ENCODE peak calls at places on chromosomes 12 and 14, in six cellular contexts. Y, T, N, J, Q and L are unnamed samples.

GRCh38 chr12:106586803-106587684 is 4.2 kb downstream of the RFX4 start:
- DNase-seq in Y (no peak), T (no peak), N (no peak), J (peak; percentile 25), Q (peak; percentile 42), L (no peak)

GRCh38 chr12:66252771-66253170 is 49.5 kb upstream of the HELB start:
- DNase-seq in Y (no peak), T (no peak), N (no peak), J (no peak), Q (no peak), L (no peak)

GRCh38 chr14:104554088-104554607 is 25.4 kb upstream of the C14orf180 start:
- DNase-seq in Y (no peak), T (peak; percentile 45), N (no peak), J (no peak), Q (no peak), L (no peak)

GRCh38 chr12:56042430-56043203 is 899 bp downstream of the RPS26 start:
- DNase-seq in Y (no peak), T (no peak), N (peak; percentile 50), J (no peak), Q (no peak), L (no peak)

GRCh38 chr12:48281811-48282210 is 68.9 kb downstream of the ZNF641 start:
- DNase-seq in Y (no peak), T (no peak), N (no peak), J (no peak), Q (no peak), L (no peak)

GRCh38 chr14:32345311-32345771 is 16.2 kb downstream of the AKAP6 start:
- DNase-seq in Y (no peak), T (no peak), N (no peak), J (no peak), Q (no peak), L (no peak)

GRCh38 chr14:104443391-104444158 is 136.0 kb upstream of the C14orf180 start:
- DNase-seq in Y (no peak), T (no peak), N (no peak), J (no peak), Q (no peak), L (no peak)

GRCh38 chr14:103849151-103850013 is 2.0 kb upstream of the PPP1R13B start:
- DNase-seq in Y (no peak), T (no peak), N (no peak), J (no peak), Q (no peak), L (no peak)

GRCh38 chr12:45726594-45727300 is 2.8 kb upstream of the ARID2 start:
- DNase-seq in Y (peak; percentile 21), T (peak; percentile 65), N (peak; percentile 52), J (peak; percentile 79), Q (peak; percentile 54), L (no peak)

GRCh38 chr14:55609681-55610080 is 29.7 kb downstream of the KTN1 start:
- DNase-seq in Y (no peak), T (no peak), N (no peak), J (no peak), Q (peak; percentile 14), L (no peak)

GRCh38 chr12:11348439-11348838 is 38.2 kb upstream of the PRB4 start:
- DNase-seq in Y (no peak), T (no peak), N (no peak), J (no peak), Q (no peak), L (no peak)

GRCh38 chr12:44157359-44157758 is 321.5 kb downstream of the TMEM117 start:
- DNase-seq in Y (no peak), T (no peak), N (no peak), J (no peak), Q (no peak), L (no peak)

GRCh38 chr12:114888458-114888857 is 204.5 kb upstream of the TBX3 start:
- DNase-seq in Y (no peak), T (no peak), N (peak; percentile 21), J (no peak), Q (peak; percentile 43), L (no peak)

GRCh38 chr12:2902287-2902880 is 11.7 kb downstream of the TULP3 start:
- DNase-seq in Y (no peak), T (no peak), N (peak; percentile 25), J (peak; percentile 98), Q (no peak), L (no peak)

GRCh38 chr12:121033625-121034349 is 5.3 kb downstream of the OASL start:
- DNase-seq in Y (no peak), T (no peak), N (peak; percentile 49), J (no peak), Q (peak; percentile 92), L (no peak)

GRCh38 chr12:84038241-84038640 is 874.4 kb downstream of the SLC6A15 start:
- DNase-seq in Y (no peak), T (no peak), N (no peak), J (no peak), Q (peak; percentile 21), L (no peak)

GRCh38 chr12:46983959-46984833 is 95.2 kb upstream of the PCED1B start:
- DNase-seq in Y (peak; percentile 38), T (no peak), N (peak; percentile 41), J (no peak), Q (peak; percentile 62), L (no peak)

GRCh38 chr12:27237790-27238771 is 6.0 kb upstream of the STK38L start:
- DNase-seq in Y (no peak), T (no peak), N (no peak), J (no peak), Q (no peak), L (no peak)

GRCh38 chr12:66063976-66064375 is 66.6 kb downstream of the LLPH start:
- DNase-seq in Y (no peak), T (no peak), N (no peak), J (no peak), Q (no peak), L (no peak)

GRCh38 chr14:53002576-53002975 is 51.7 kb upstream of the FERMT2 start:
- DNase-seq in Y (no peak), T (no peak), N (no peak), J (no peak), Q (peak; percentile 51), L (no peak)

GRCh38 chr12:2841056-2841455 is 6.2 kb upstream of the NRIP2 start:
- DNase-seq in Y (no peak), T (no peak), N (no peak), J (peak; percentile 62), Q (no peak), L (no peak)

GRCh38 chr12:101076940-101077351 is 133.1 kb downstream of the SLC5A8 start:
- DNase-seq in Y (no peak), T (no peak), N (no peak), J (no peak), Q (peak; percentile 36), L (no peak)

GRCh38 chr14:54673193-54674121 is 106.5 kb downstream of the SAMD4A start:
- DNase-seq in Y (peak; percentile 18), T (no peak), N (no peak), J (peak; percentile 14), Q (no peak), L (no peak)

GRCh38 chr14:38505221-38506095 is 249.6 kb upstream of the CLEC14A start:
- DNase-seq in Y (no peak), T (no peak), N (no peak), J (no peak), Q (no peak), L (no peak)

GRCh38 chr14:61584258-61584657 is 111.1 kb upstream of the HIF1A start:
- DNase-seq in Y (no peak), T (no peak), N (no peak), J (no peak), Q (peak; percentile 90), L (no peak)

GRCh38 chr14:58296731-58297130 is 1.6 kb upstream of the ARID4A start:
- DNase-seq in Y (no peak), T (no peak), N (no peak), J (no peak), Q (no peak), L (no peak)

GRCh38 chr14:95245334-95245733 is 74.4 kb downstream of the CLMN start:
- DNase-seq in Y (no peak), T (no peak), N (no peak), J (no peak), Q (no peak), L (no peak)

GRCh38 chr12:106801830-106802561 is 27.5 kb downstream of the RIC8B start:
- DNase-seq in Y (no peak), T (no peak), N (no peak), J (no peak), Q (no peak), L (no peak)

GRCh38 chr12:10190558-10191388 is 11.9 kb downstream of the TMEM52B start:
- DNase-seq in Y (peak; percentile 74), T (no peak), N (peak; percentile 46), J (peak; percentile 23), Q (peak; percentile 48), L (peak; percentile 7)

GRCh38 chr12:47591387-47591786 is 114.4 kb downstream of the RPAP3 start:
- DNase-seq in Y (no peak), T (no peak), N (no peak), J (no peak), Q (no peak), L (no peak)

GRCh38 chr14:101241807-101242278 is 319.5 kb upstream of the DIO3 start:
- DNase-seq in Y (no peak), T (no peak), N (no peak), J (no peak), Q (peak; percentile 52), L (no peak)

GRCh38 chr14:55265197-55265596 is 6.0 kb upstream of the FBXO34 start:
- DNase-seq in Y (no peak), T (no peak), N (no peak), J (no peak), Q (no peak), L (no peak)

GRCh38 chr14:31205681-31206535 is 1.7 kb downstream of the HECTD1 start:
- DNase-seq in Y (peak; percentile 17), T (no peak), N (no peak), J (peak; percentile 19), Q (peak; percentile 23), L (no peak)

GRCh38 chr12:85190728-85191127 is 89.3 kb upstream of the ALX1 start:
- DNase-seq in Y (no peak), T (no peak), N (no peak), J (no peak), Q (no peak), L (no peak)

GRCh38 chr14:104363891-104364760 is 215.4 kb upstream of the C14orf180 start:
- DNase-seq in Y (no peak), T (peak; percentile 10), N (no peak), J (no peak), Q (no peak), L (no peak)

GRCh38 chr12:230925-231671 is 17.1 kb upstream of the SLC6A12 start:
- DNase-seq in Y (no peak), T (peak; percentile 36), N (no peak), J (peak; percentile 70), Q (no peak), L (no peak)

GRCh38 chr14:95237121-95237876 is 80.0 kb upstream of the DICER1 start:
- DNase-seq in Y (no peak), T (no peak), N (no peak), J (no peak), Q (no peak), L (no peak)

GRCh38 chr12:54658306-54659264 is 10.4 kb upstream of the DCD start:
- DNase-seq in Y (peak; percentile 78), T (no peak), N (peak; percentile 18), J (no peak), Q (peak; percentile 75), L (no peak)